ENCODE peak calls at places on chromosomes 16 and 17, in four cellular contexts. A is NCI-H1048; T is activated T-cell treated with anti-CD3 and anti-CD28 coated beads, Interleukin-2, amount 50 U/mL, for 72 hours; E is neural crest cell. W is an unnamed sample.

GRCh38 chr17:77741109-77741508 is 217.4 kb upstream of the TNRC6C start:
- DNase-seq in T (peak; percentile 47), A (no peak), E (no peak), W (no peak)

GRCh38 chr17:40433551-40434384 is 9.5 kb upstream of the IGFBP4 start:
- DNase-seq in E (no peak), T (peak; percentile 44), A (no peak), W (no peak)

GRCh38 chr16:69107311-69107962 is 2.0 kb downstream of the HAS3 start:
- DNase-seq in A (no peak), T (no peak), E (peak; percentile 16), W (peak; percentile 51)

GRCh38 chr16:77250395-77250794 is 51.2 kb downstream of the SYCE1L start:
- DNase-seq in E (no peak), T (no peak), A (no peak), W (no peak)

GRCh38 chr16:81623365-81624102 is 155.6 kb upstream of the PLCG2 start:
- DNase-seq in E (peak; percentile 45), T (peak; percentile 61), A (no peak), W (no peak)

GRCh38 chr17:45131616-45132301 is 556 bp downstream of the PLCD3 start:
- DNase-seq in E (peak; percentile 84), T (peak; percentile 74), A (no peak), W (no peak)

GRCh38 chr17:61289408-61290385 is 109.9 kb upstream of the TBX2 start:
- DNase-seq in A (no peak), E (no peak), T (no peak), W (no peak)

GRCh38 chr16:24975428-24975889 is 39.7 kb downstream of the ARHGAP17 start:
- DNase-seq in T (peak; percentile 9), A (no peak), E (no peak), W (no peak)

GRCh38 chr17:2370211-2370589 is 30.7 kb downstream of the MNT start:
- DNase-seq in T (no peak), A (no peak), E (no peak), W (no peak)

GRCh38 chr16:12796498-12796897 is 7.2 kb downstream of the CPPED1 start:
- DNase-seq in A (no peak), T (no peak), E (no peak), W (no peak)

GRCh38 chr17:3610523-3610922 is 1.3 kb upstream of the TRPV1 start:
- DNase-seq in A (no peak), T (no peak), E (no peak), W (no peak)

GRCh38 chr16:69381231-69381630 is 4.6 kb downstream of the TERF2 start:
- DNase-seq in A (no peak), T (no peak), E (no peak), W (no peak)

GRCh38 chr17:7997186-7997585 is 5.2 kb upstream of the GUCY2D start:
- DNase-seq in E (no peak), T (peak; percentile 35), A (no peak), W (no peak)

GRCh38 chr17:79740413-79740812 is 9.7 kb downstream of the ENPP7 start:
- DNase-seq in E (no peak), T (no peak), A (no peak), W (no peak)

GRCh38 chr17:3588104-3588503 is 21.1 kb downstream of the TRPV1 start:
- DNase-seq in T (no peak), E (no peak), A (no peak), W (no peak)

GRCh38 chr17:61412860-61413653 is 13.4 kb downstream of the TBX2 start:
- DNase-seq in E (no peak), A (no peak), T (no peak), W (peak; percentile 30)

GRCh38 chr17:7841622-7842379 is 7.8 kb downstream of the KDM6B start:
- DNase-seq in T (peak; percentile 92), E (peak; percentile 95), A (peak; percentile 82), W (peak; percentile 94)

GRCh38 chr17:28228109-28228840 is 90.7 kb upstream of the TMEM97 start:
- DNase-seq in T (no peak), A (no peak), E (no peak), W (no peak)

GRCh38 chr17:71071837-71072236 is 902.5 kb downstream of the KCNJ2 start:
- DNase-seq in T (no peak), E (no peak), A (no peak), W (no peak)

GRCh38 chr17:8994319-8994718 is 27.0 kb upstream of the NTN1 start:
- DNase-seq in E (peak; percentile 79), T (peak; percentile 71), A (no peak), W (peak; percentile 72)

GRCh38 chr17:13576661-13577526 is 24.8 kb downstream of the HS3ST3A1 start:
- DNase-seq in E (no peak), T (no peak), A (no peak), W (no peak)

GRCh38 chr16:6375471-6376075 is 957.1 kb upstream of the RBFOX1 start:
- DNase-seq in T (no peak), A (no peak), E (no peak), W (no peak)

GRCh38 chr16:2985457-2985856 is 5.2 kb upstream of the PKMYT1 start:
- DNase-seq in E (no peak), A (no peak), T (no peak), W (no peak)

GRCh38 chr16:70520612-70521297 is 2.6 kb downstream of the COG4 start:
- DNase-seq in A (no peak), T (peak; percentile 18), E (no peak), W (no peak)

GRCh38 chr16:50334106-50334975 is 34.4 kb downstream of the BRD7 start:
- DNase-seq in T (no peak), E (no peak), A (no peak), W (no peak)

GRCh38 chr16:75695708-75696107 is 5.6 kb downstream of the DUXB start:
- DNase-seq in E (no peak), A (no peak), T (no peak), W (no peak)

GRCh38 chr16:49466881-49467280 is 93.3 kb downstream of the C16orf78 start:
- DNase-seq in T (no peak), A (no peak), E (no peak), W (peak; percentile 19)

GRCh38 chr16:71426069-71426879 is 15.6 kb downstream of the TLE7 start:
- DNase-seq in A (no peak), T (peak; percentile 61), E (peak; percentile 65), W (no peak)

GRCh38 chr17:83150369-83151055 is 71.1 kb downstream of the METRNL start:
- DNase-seq in E (no peak), T (no peak), A (no peak), W (no peak)

GRCh38 chr17:6162216-6162615 is 92.0 kb downstream of the WSCD1 start:
- DNase-seq in A (no peak), T (no peak), E (no peak), W (no peak)